ENCODE peak calls at places on chromosomes 2 and 18, in six cellular contexts. One of them, this sample, is unnamed.

GRCh38 chr18:32114293-32114692 is 22.6 kb downstream of the RNF138 start:
- DNase-seq in brain microvascular endothelial cell: no peak
- DNase-seq in fibroblast of lung: no peak
- DNase-seq in tibial nerve: no peak
- DNase-seq in CD8-positive, alpha-beta T cell: no peak
- DNase-seq in sigmoid colon: no peak
- DNase-seq in this sample: no peak

GRCh38 chr18:67456691-67457090 is 59.8 kb downstream of the DSEL start:
- DNase-seq in brain microvascular endothelial cell: no peak
- DNase-seq in fibroblast of lung: no peak
- DNase-seq in tibial nerve: no peak
- DNase-seq in CD8-positive, alpha-beta T cell: no peak
- DNase-seq in sigmoid colon: no peak
- DNase-seq in this sample: no peak

GRCh38 chr2:121285926-121286325 is 924 bp upstream of the TFCP2L1 start:
- DNase-seq in brain microvascular endothelial cell: no peak
- DNase-seq in fibroblast of lung: no peak
- DNase-seq in tibial nerve: no peak
- DNase-seq in CD8-positive, alpha-beta T cell: no peak
- DNase-seq in sigmoid colon: no peak
- DNase-seq in this sample: no peak

GRCh38 chr2:219430633-219431615 is 3.7 kb upstream of the SPEG start:
- DNase-seq in brain microvascular endothelial cell: no peak
- DNase-seq in fibroblast of lung: peak; percentile 57
- DNase-seq in tibial nerve: no peak
- DNase-seq in CD8-positive, alpha-beta T cell: no peak
- DNase-seq in sigmoid colon: peak; percentile 82
- DNase-seq in this sample: no peak

GRCh38 chr18:79805211-79805862 is 7.6 kb downstream of the KCNG2 start:
- DNase-seq in brain microvascular endothelial cell: no peak
- DNase-seq in fibroblast of lung: no peak
- DNase-seq in tibial nerve: no peak
- DNase-seq in CD8-positive, alpha-beta T cell: no peak
- DNase-seq in sigmoid colon: peak; percentile 15
- DNase-seq in this sample: no peak

GRCh38 chr18:62751341-62751821 is 36.0 kb downstream of the PHLPP1 start:
- DNase-seq in brain microvascular endothelial cell: peak; percentile 42
- DNase-seq in fibroblast of lung: peak; percentile 73
- DNase-seq in tibial nerve: no peak
- DNase-seq in CD8-positive, alpha-beta T cell: no peak
- DNase-seq in sigmoid colon: no peak
- DNase-seq in this sample: no peak

GRCh38 chr2:74036450-74037175 is 51.9 kb downstream of the TET3 start:
- DNase-seq in brain microvascular endothelial cell: no peak
- DNase-seq in fibroblast of lung: no peak
- DNase-seq in tibial nerve: no peak
- DNase-seq in CD8-positive, alpha-beta T cell: no peak
- DNase-seq in sigmoid colon: no peak
- DNase-seq in this sample: no peak

GRCh38 chr2:55804535-55804934 is 110.9 kb upstream of the PNPT1 start:
- DNase-seq in brain microvascular endothelial cell: no peak
- DNase-seq in fibroblast of lung: no peak
- DNase-seq in tibial nerve: no peak
- DNase-seq in CD8-positive, alpha-beta T cell: no peak
- DNase-seq in sigmoid colon: no peak
- DNase-seq in this sample: no peak

GRCh38 chr18:46720521-46720920 is 36.3 kb downstream of the ST8SIA5 start:
- DNase-seq in brain microvascular endothelial cell: no peak
- DNase-seq in fibroblast of lung: no peak
- DNase-seq in tibial nerve: no peak
- DNase-seq in CD8-positive, alpha-beta T cell: no peak
- DNase-seq in sigmoid colon: no peak
- DNase-seq in this sample: no peak

GRCh38 chr2:233844064-233844807 is 10.1 kb downstream of the HJURP start:
- DNase-seq in brain microvascular endothelial cell: no peak
- DNase-seq in fibroblast of lung: no peak
- DNase-seq in tibial nerve: no peak
- DNase-seq in CD8-positive, alpha-beta T cell: no peak
- DNase-seq in sigmoid colon: peak; percentile 30
- DNase-seq in this sample: no peak

GRCh38 chr2:48452108-48452507 is 77.8 kb upstream of the STON1 start:
- DNase-seq in brain microvascular endothelial cell: no peak
- DNase-seq in fibroblast of lung: no peak
- DNase-seq in tibial nerve: no peak
- DNase-seq in CD8-positive, alpha-beta T cell: no peak
- DNase-seq in sigmoid colon: no peak
- DNase-seq in this sample: no peak

GRCh38 chr2:189350515-189351209 is 90.6 kb upstream of the WDR75 start:
- DNase-seq in brain microvascular endothelial cell: peak; percentile 92
- DNase-seq in fibroblast of lung: peak; percentile 99
- DNase-seq in tibial nerve: peak; percentile 43
- DNase-seq in CD8-positive, alpha-beta T cell: no peak
- DNase-seq in sigmoid colon: peak; percentile 80
- DNase-seq in this sample: no peak

GRCh38 chr2:2542966-2543555 is 212.0 kb upstream of the MYT1L start:
- DNase-seq in brain microvascular endothelial cell: no peak
- DNase-seq in fibroblast of lung: no peak
- DNase-seq in tibial nerve: no peak
- DNase-seq in CD8-positive, alpha-beta T cell: no peak
- DNase-seq in sigmoid colon: no peak
- DNase-seq in this sample: no peak

GRCh38 chr2:215419113-215419512 is 16.8 kb downstream of the FN1 start:
- DNase-seq in brain microvascular endothelial cell: peak; percentile 47
- DNase-seq in fibroblast of lung: no peak
- DNase-seq in tibial nerve: no peak
- DNase-seq in CD8-positive, alpha-beta T cell: no peak
- DNase-seq in sigmoid colon: no peak
- DNase-seq in this sample: no peak

GRCh38 chr18:51191139-51191717 is 6.3 kb downstream of the MEX3C start:
- DNase-seq in brain microvascular endothelial cell: no peak
- DNase-seq in fibroblast of lung: peak; percentile 27
- DNase-seq in tibial nerve: no peak
- DNase-seq in CD8-positive, alpha-beta T cell: peak; percentile 33
- DNase-seq in sigmoid colon: no peak
- DNase-seq in this sample: peak; percentile 59

GRCh38 chr18:51190000-51190399 is 7.5 kb downstream of the MEX3C start:
- DNase-seq in brain microvascular endothelial cell: no peak
- DNase-seq in fibroblast of lung: no peak
- DNase-seq in tibial nerve: no peak
- DNase-seq in CD8-positive, alpha-beta T cell: no peak
- DNase-seq in sigmoid colon: no peak
- DNase-seq in this sample: no peak

GRCh38 chr18:51194604-51195003 is 2.9 kb downstream of the MEX3C start:
- DNase-seq in brain microvascular endothelial cell: no peak
- DNase-seq in fibroblast of lung: peak; percentile 20
- DNase-seq in tibial nerve: no peak
- DNase-seq in CD8-positive, alpha-beta T cell: no peak
- DNase-seq in sigmoid colon: no peak
- DNase-seq in this sample: no peak

GRCh38 chr18:51193621-51194287 is 3.7 kb downstream of the MEX3C start:
- DNase-seq in brain microvascular endothelial cell: no peak
- DNase-seq in fibroblast of lung: peak; percentile 54
- DNase-seq in tibial nerve: no peak
- DNase-seq in CD8-positive, alpha-beta T cell: no peak
- DNase-seq in sigmoid colon: no peak
- DNase-seq in this sample: no peak

DNA sequence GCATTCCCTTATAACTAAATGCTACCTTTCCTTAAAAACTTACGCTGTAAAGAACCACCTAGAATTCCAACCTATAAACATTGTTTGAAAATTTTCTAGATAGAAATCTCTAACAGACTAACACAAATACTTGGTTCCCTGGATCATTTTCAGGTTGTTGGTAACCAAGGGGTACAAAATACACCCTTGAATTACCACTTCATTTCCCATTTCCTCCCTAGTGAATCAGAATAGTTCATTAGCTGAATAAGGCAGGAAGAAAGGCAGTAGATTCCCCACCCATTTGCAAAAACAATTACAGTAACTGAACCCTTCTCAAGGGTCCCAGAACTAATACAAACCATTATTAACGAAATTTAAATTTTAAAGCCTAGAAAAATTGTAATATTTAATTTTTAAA is 5.5 kb downstream of the MEX3C start:
- DNase-seq in brain microvascular endothelial cell: no peak
- DNase-seq in fibroblast of lung: no peak
- DNase-seq in tibial nerve: no peak
- DNase-seq in CD8-positive, alpha-beta T cell: no peak
- DNase-seq in sigmoid colon: no peak
- DNase-seq in this sample: no peak
- H3K4me3 ChIP-seq in brain microvascular endothelial cell: no peak overlapping the region
- H3K4me3 ChIP-seq in fibroblast of lung: no peak overlapping the region
- H3K4me3 ChIP-seq in tibial nerve: no peak overlapping the region
- H3K4me3 ChIP-seq in CD8-positive, alpha-beta T cell: no peak overlapping the region
- H3K4me3 ChIP-seq in sigmoid colon: no peak overlapping the region
- H3K4me3 ChIP-seq in this sample: peak overlapping the region; percentile 97

GRCh38 chr18:3264362-3264761 is 2.4 kb downstream of the MYL12B start:
- DNase-seq in brain microvascular endothelial cell: no peak
- DNase-seq in fibroblast of lung: no peak
- DNase-seq in tibial nerve: no peak
- DNase-seq in CD8-positive, alpha-beta T cell: no peak
- DNase-seq in sigmoid colon: no peak
- DNase-seq in this sample: no peak

GRCh38 chr18:3265564-3266033 is 3.7 kb downstream of the MYL12B start:
- DNase-seq in brain microvascular endothelial cell: no peak
- DNase-seq in fibroblast of lung: peak; percentile 67
- DNase-seq in tibial nerve: no peak
- DNase-seq in CD8-positive, alpha-beta T cell: no peak
- DNase-seq in sigmoid colon: no peak
- DNase-seq in this sample: no peak

GRCh38 chr18:3268306-3268705 is 6.4 kb downstream of the MYL12B start:
- DNase-seq in brain microvascular endothelial cell: no peak
- DNase-seq in fibroblast of lung: no peak
- DNase-seq in tibial nerve: no peak
- DNase-seq in CD8-positive, alpha-beta T cell: no peak
- DNase-seq in sigmoid colon: no peak
- DNase-seq in this sample: no peak

GRCh38 chr18:3269241-3269640 is 7.3 kb downstream of the MYL12B start:
- DNase-seq in brain microvascular endothelial cell: no peak
- DNase-seq in fibroblast of lung: no peak
- DNase-seq in tibial nerve: no peak
- DNase-seq in CD8-positive, alpha-beta T cell: no peak
- DNase-seq in sigmoid colon: no peak
- DNase-seq in this sample: no peak

DNA sequence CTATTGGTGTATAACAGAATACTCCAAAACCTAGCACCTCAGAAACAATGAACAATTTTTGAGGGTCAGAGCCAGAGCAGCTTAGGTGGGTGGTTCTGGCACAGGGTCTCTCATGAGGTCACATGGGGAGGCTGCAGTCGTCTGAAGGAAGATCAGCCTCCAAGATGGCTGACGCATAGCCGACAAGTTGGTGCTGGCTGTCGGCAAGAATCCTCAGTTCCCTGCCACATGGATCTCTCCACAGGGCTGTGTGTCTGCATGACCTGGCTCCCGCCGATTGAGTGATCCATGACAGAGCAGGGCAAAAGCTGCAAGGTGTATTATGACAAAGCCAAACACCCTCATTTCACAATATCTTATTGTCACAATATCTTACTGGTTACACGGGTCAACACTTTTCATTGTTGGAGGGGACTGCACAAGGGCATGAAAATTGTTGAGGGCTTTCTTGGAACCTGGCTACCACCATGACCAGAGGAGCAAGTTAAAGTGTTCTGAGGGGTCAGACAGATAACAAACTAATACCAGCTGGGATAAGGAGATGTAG is 4.2 kb downstream of the MYL12B start:
- DNase-seq in brain microvascular endothelial cell: no peak
- DNase-seq in fibroblast of lung: no peak
- DNase-seq in tibial nerve: no peak
- DNase-seq in CD8-positive, alpha-beta T cell: no peak
- DNase-seq in sigmoid colon: no peak
- DNase-seq in this sample: no peak
- H3K4me3 ChIP-seq in brain microvascular endothelial cell: no peak overlapping the region
- H3K4me3 ChIP-seq in fibroblast of lung: no peak overlapping the region
- H3K4me3 ChIP-seq in tibial nerve: no peak overlapping the region
- H3K4me3 ChIP-seq in CD8-positive, alpha-beta T cell: no peak overlapping the region
- H3K4me3 ChIP-seq in sigmoid colon: no peak overlapping the region
- H3K4me3 ChIP-seq in this sample: peak overlapping the region; percentile 95

GRCh38 chr2:159043710-159044109 is 75.3 kb downstream of the TANC1 start:
- DNase-seq in brain microvascular endothelial cell: no peak
- DNase-seq in fibroblast of lung: no peak
- DNase-seq in tibial nerve: no peak
- DNase-seq in CD8-positive, alpha-beta T cell: no peak
- DNase-seq in sigmoid colon: no peak
- DNase-seq in this sample: no peak

GRCh38 chr2:159045545-159046454 is 77.4 kb downstream of the TANC1 start:
- DNase-seq in brain microvascular endothelial cell: no peak
- DNase-seq in fibroblast of lung: peak; percentile 91
- DNase-seq in tibial nerve: no peak
- DNase-seq in CD8-positive, alpha-beta T cell: no peak
- DNase-seq in sigmoid colon: no peak
- DNase-seq in this sample: no peak

GRCh38 chr2:159044804-159045286 is 76.4 kb downstream of the TANC1 start:
- DNase-seq in brain microvascular endothelial cell: no peak
- DNase-seq in fibroblast of lung: peak; percentile 62
- DNase-seq in tibial nerve: peak; percentile 31
- DNase-seq in CD8-positive, alpha-beta T cell: no peak
- DNase-seq in sigmoid colon: no peak
- DNase-seq in this sample: no peak

GRCh38 chr2:159046966-159047365 is 78.5 kb downstream of the TANC1 start:
- DNase-seq in brain microvascular endothelial cell: peak; percentile 62
- DNase-seq in fibroblast of lung: peak; percentile 94
- DNase-seq in tibial nerve: no peak
- DNase-seq in CD8-positive, alpha-beta T cell: no peak
- DNase-seq in sigmoid colon: no peak
- DNase-seq in this sample: no peak

GRCh38 chr2:159042115-159042850 is 73.8 kb downstream of the TANC1 start:
- DNase-seq in brain microvascular endothelial cell: no peak
- DNase-seq in fibroblast of lung: no peak
- DNase-seq in tibial nerve: no peak
- DNase-seq in CD8-positive, alpha-beta T cell: no peak
- DNase-seq in sigmoid colon: no peak
- DNase-seq in this sample: no peak
- H3K4me3 ChIP-seq in brain microvascular endothelial cell: no peak overlapping the region
- H3K4me3 ChIP-seq in fibroblast of lung: no peak overlapping the region
- H3K4me3 ChIP-seq in tibial nerve: no peak overlapping the region
- H3K4me3 ChIP-seq in CD8-positive, alpha-beta T cell: no peak overlapping the region
- H3K4me3 ChIP-seq in sigmoid colon: no peak overlapping the region
- H3K4me3 ChIP-seq in this sample: no peak overlapping the region

DNA sequence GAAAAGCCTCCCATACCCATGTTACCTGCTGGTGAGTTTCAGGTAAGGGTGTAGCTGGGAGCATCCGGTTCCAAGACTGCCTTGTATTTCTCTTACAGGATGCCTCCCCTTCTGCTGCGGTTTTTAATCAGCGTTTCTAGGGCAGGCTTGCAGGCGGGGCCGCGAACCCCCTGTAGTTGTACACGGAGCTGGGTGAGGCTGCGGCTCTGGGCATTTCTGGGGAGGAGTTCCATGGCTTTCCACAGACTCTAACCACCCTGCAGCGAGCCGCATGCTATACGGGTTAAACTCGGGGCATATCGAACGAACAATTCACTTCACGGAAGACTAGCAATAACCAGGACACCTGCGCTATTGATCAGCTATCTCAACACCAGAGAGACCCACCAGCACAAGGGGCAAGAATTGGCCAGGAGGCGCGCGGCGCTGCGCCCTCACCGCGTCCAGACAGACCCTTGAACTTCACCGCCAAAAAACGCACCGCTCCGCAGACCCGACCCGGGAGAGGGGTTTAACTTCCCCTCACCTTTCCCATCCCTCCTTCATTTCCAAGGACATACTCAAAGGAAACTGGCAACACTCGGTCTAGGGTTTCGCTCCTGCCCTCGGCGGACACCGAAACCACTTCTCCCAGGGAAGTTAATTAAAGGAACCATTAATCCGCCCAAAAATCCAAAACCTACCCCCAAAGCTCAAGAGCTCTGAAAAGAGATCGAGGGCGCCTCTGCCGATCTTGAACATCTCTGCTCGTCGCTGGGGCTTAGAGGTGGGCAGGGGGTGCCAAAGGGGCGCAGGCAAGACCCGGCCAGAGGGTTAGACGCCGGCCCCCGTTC is 909 bp downstream of the TGFA start:
- DNase-seq in brain microvascular endothelial cell: no peak
- DNase-seq in fibroblast of lung: no peak
- DNase-seq in tibial nerve: no peak
- DNase-seq in CD8-positive, alpha-beta T cell: peak; percentile 17
- DNase-seq in sigmoid colon: no peak
- DNase-seq in this sample: peak; percentile 40
- H3K4me3 ChIP-seq in brain microvascular endothelial cell: no peak overlapping the region
- H3K4me3 ChIP-seq in fibroblast of lung: no peak overlapping the region
- H3K4me3 ChIP-seq in tibial nerve: peak overlapping the region; percentile 87
- H3K4me3 ChIP-seq in CD8-positive, alpha-beta T cell: peak overlapping the region; percentile 72
- H3K4me3 ChIP-seq in sigmoid colon: peak overlapping the region; percentile 59
- H3K4me3 ChIP-seq in this sample: no peak overlapping the region

This sample was measured in CD4-positive, CD25-positive, alpha-beta regulatory T cell.